ENCODE peak calls at places on chromosome X, in four cellular contexts. X is H9, T is IMR-90, F is H1. Y is an unnamed sample.

GRCh38 chrX:38891641-38892413 is 90.6 kb downstream of the MID1IP1 start:
- DNase-seq in X (no peak), T (peak), F (no peak), Y (peak)

GRCh38 chrX:54470054-54470760 is 25.8 kb downstream of the FGD1 start:
- DNase-seq in F (no peak), X (no peak), T (no peak), Y (no peak)

GRCh38 chrX:78618987-78619386 is 40.1 kb downstream of the RTL3 start:
- DNase-seq in X (no peak), F (no peak), T (no peak), Y (no peak)

GRCh38 chrX:25737540-25737939 is 400.6 kb upstream of the MAGEB18 start:
- DNase-seq in T (peak), X (no peak), F (no peak), Y (no peak)

GRCh38 chrX:71181558-71181909 is 36.9 kb downstream of the NLGN3 start:
- DNase-seq in T (no peak), F (no peak), X (peak), Y (no peak)

GRCh38 chrX:131477498-131477897 is 66.4 kb upstream of the OR13H1 start:
- DNase-seq in X (peak), F (no peak), T (no peak), Y (peak)

GRCh38 chrX:70979136-70979762 is 48.4 kb upstream of the SLC7A3 start:
- DNase-seq in T (peak), X (peak), F (peak), Y (peak)

GRCh38 chrX:9940397-9940796 is 26.8 kb upstream of the CLDN34 start:
- DNase-seq in T (peak), X (no peak), F (no peak), Y (no peak)

GRCh38 chrX:150088042-150088441 is 149.8 kb upstream of the EOLA2 start:
- DNase-seq in X (no peak), T (no peak), F (no peak), Y (no peak)

GRCh38 chrX:55715847-55716246 is 1.7 kb upstream of the RRAGB start:
- DNase-seq in T (no peak), F (no peak), X (peak), Y (peak)

GRCh38 chrX:57595381-57595811 is 3.6 kb downstream of the ZXDB start:
- DNase-seq in F (no peak), T (peak), X (no peak), Y (no peak)

GRCh38 chrX:9562851-9563250 is 98.0 kb downstream of the TBL1X start:
- DNase-seq in T (peak), F (no peak), X (no peak), Y (no peak)

GRCh38 chrX:69063486-69063885 is 101.8 kb downstream of the PJA1 start:
- DNase-seq in X (peak), T (no peak), F (peak), Y (no peak)

GRCh38 chrX:69093960-69094935 is 71.0 kb downstream of the PJA1 start:
- DNase-seq in X (peak), T (peak), F (peak), Y (peak)

GRCh38 chrX:107747596-107748161 is 27.9 kb downstream of the TSC22D3 start:
- DNase-seq in X (no peak), F (no peak), T (peak), Y (no peak)

GRCh38 chrX:19072372-19072771 is 49.9 kb downstream of the ADGRG2 start:
- DNase-seq in F (no peak), T (no peak), X (no peak), Y (no peak)

GRCh38 chrX:110414679-110415439 is 56.2 kb downstream of the RTL9 start:
- DNase-seq in X (no peak), F (no peak), T (peak), Y (no peak)

GRCh38 chrX:20059467-20060128 is 57.1 kb downstream of the MAP7D2 start:
- DNase-seq in X (no peak), T (no peak), F (no peak), Y (peak)

GRCh38 chrX:110346681-110347080 is 12.0 kb upstream of the RTL9 start:
- DNase-seq in X (peak), F (peak), T (no peak), Y (peak)

GRCh38 chrX:17633546-17633945 is 103.7 kb upstream of the SCML1 start:
- DNase-seq in T (no peak), X (no peak), F (no peak), Y (no peak)
- H4K5ac ChIP-seq in T (peak), X (no peak), F (no peak), Y (no peak)

GRCh38 chrX:63434206-63434605 is 83.1 kb upstream of the SPIN4 start:
- DNase-seq in F (no peak), X (no peak), T (no peak), Y (no peak)
- H3K9ac ChIP-seq in F (no peak), X (no peak), T (no peak), Y (no peak)

GRCh38 chrX:11759461-11760311 is 1.6 kb downstream of the MSL3 start:
- DNase-seq in F (no peak), X (peak), T (peak), Y (peak)

GRCh38 chrX:11757397-11757728 is 674 bp upstream of the MSL3 start:
- DNase-seq in F (no peak), X (no peak), T (no peak), Y (no peak)

GRCh38 chrX:11759172-11759460 is 1.1 kb downstream of the MSL3 start:
- DNase-seq in F (peak), X (no peak), T (no peak), Y (no peak)

GRCh38 chrX:11757729-11758399 is at the start of gene MSL3:
- DNase-seq in X (peak), F (peak), T (peak), Y (peak)

DNA sequence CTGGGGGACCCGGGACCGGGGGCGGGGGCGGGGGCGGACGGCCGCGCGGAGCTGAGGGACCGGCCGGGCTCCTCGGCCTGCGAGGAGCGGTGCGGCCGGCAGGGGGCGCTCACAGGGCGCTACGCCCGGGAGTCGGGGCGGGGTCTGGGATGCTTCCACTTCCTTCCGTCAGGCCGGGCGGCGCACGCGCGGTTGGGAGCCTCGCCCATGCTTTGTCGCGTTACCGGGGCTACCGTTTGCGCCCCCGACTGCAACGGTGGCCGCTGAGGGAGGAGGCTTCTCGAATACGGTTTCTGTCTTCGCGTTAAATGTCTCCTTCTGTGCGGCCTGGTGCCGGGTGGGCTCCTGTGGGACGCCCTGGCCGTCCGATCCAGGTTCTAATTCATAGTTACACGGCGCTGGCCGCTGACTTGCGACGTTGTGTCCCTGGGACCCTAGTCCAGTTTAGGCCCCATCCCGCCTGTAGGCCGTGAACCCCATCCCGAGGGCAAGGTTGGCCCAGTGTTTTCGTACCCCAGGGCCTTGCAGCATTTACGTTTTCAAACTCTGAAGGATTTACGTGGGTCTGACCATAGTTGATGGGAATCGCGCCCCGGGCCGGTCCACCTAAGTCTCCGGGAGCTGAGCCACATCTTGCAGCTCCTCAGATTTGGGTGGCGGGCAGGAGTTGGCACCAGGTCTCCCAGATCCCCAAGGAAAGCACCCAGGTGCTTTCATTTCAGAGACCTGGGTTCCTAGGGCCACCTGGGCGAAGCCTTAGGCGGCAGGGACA is 549 bp downstream of the MSL3 start:
- DNase-seq in X (peak), T (peak), F (peak), Y (peak)
- H4K5ac ChIP-seq in X (no peak), T (peak), F (no peak), Y (no peak)

DNA sequence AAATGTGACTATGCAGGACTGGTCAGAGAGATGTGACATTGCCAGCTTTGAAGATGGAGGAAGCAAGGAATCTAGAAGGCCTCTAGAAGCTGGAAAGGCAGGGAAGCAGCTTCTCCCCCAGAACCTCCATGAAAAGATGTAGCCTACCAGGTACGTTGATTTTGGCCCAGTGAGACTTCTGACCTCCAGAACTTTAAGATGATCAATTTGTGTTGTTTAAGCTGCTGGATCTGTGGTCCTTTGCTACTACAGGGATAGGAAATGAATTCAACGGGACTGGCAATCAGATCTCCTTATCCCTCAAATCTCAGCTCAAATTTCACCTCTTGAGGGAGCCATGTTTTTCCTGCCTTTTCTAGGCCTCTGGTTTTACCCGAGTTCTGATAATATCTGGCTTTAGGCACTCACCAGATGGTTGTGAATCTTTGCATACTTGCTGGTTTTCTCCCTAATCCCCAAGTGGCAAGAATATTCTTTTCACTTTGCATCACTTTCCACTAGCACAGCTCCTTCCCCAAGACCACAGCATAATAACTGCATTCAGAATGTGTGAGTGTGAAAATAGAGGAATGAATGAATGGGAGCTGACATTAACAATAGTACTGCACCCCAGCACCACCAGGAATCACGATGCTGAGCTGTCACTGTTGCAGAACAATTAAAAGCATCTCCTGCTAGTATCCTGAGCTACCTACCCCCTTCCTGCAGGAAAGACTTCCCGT is 25.5 kb upstream of the TMSB4X start:
- DNase-seq in X (no peak), T (peak), F (no peak), Y (no peak)
- H3K9ac ChIP-seq in X (no peak), T (peak), F (no peak), Y (no peak)

DNA sequence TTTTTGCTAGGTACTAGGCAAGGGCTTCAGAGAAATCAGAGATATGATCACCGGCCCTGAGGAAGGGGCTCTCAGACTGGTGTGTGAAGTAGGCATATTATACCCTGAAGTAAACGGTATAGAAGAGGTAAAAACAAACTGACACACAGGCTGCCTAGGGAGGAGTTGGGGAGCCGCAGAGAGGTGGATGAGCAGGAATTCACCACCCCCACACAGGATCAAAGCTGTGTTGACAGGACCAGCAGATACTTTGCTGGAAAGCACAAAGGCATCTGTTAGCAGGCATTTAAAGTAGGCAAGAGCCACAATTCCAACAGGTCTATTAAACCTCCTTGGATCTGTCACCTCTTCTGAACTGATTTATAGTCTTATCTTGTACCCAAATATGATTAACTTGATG is 71.8 kb upstream of the GPR34 start:
- DNase-seq in T (no peak), F (no peak), X (no peak), Y (peak)
- H4K5ac ChIP-seq in T (no peak), F (no peak), X (no peak), Y (no peak)

DNA sequence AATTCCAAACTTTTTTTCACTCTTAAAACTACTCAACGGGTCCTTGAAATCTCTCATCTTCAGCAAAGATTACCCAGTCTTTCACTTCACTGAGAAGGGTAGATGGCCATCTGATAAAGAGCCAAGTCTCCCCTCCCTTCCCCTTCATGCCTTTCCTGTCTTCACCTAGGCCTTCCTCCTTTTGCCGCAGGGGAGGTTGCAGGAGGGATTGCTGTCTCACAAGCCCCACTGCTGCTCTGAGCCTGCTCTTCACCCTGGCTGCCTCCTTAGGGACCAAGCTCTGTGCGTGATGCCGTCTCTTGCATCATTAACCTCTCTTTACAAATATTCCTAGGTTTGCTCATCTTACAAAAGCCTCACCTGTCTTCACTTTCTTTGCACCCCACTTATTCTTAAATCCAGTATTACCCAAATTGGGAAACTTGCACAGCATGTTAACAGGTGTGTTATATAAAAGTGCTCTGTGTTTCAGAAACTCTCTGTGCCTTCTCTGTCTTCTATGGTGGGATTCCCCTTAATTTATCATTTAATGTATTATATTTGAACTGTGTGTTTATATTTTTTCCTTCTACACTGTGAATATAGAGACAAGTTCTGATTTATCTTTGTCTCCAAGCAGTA is 3.8 kb downstream of the ZFX start:
- DNase-seq in T (no peak), X (peak), F (no peak), Y (peak)
- H3K9ac ChIP-seq in T (no peak), X (peak), F (no peak), Y (no peak)

GRCh38 chrX:139559383-139560042 is 29.0 kb downstream of the F9 start:
- DNase-seq in T (peak), F (no peak), X (peak), Y (peak)
- H4K5ac ChIP-seq in T (no peak), F (no peak), X (no peak), Y (no peak)

GRCh38 chrX:45011597-45011996 is 138.6 kb downstream of the KDM6A start:
- DNase-seq in F (no peak), X (no peak), T (no peak), Y (no peak)

GRCh38 chrX:45006002-45006800 is 133.2 kb downstream of the KDM6A start:
- DNase-seq in T (peak), F (no peak), X (peak), Y (peak)

GRCh38 chrX:45009371-45010000 is 136.5 kb downstream of the KDM6A start:
- DNase-seq in T (peak), F (no peak), X (no peak), Y (peak)

GRCh38 chrX:45011131-45011530 is 138.1 kb downstream of the KDM6A start:
- DNase-seq in T (peak), F (no peak), X (no peak), Y (no peak)

GRCh38 chrX:45007598-45007997 is 134.6 kb downstream of the KDM6A start:
- DNase-seq in X (no peak), T (no peak), F (no peak), Y (no peak)
- H3K9ac ChIP-seq in X (no peak), T (no peak), F (no peak), Y (no peak)

DNA sequence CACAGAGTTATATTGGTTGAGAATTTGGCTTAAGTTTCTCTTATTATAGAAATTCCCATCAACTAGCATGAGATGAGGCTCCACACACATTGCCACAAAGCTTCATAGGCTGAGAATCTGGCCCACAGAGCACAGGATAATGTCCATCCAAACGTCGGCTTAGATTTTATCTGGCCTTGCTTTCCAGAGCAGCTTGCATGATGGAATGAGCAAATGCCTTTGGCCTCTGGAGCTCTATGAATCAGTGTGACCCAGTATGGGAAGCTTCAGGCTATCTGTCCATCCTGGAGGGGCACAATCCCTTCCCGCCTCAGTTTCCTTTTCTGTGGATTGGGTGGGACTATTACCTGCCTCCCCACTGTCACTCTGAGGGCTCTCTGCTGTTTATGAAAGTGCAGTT is 131.5 kb upstream of the NDP start:
- DNase-seq in F (no peak), X (no peak), T (no peak), Y (no peak)
- H4K5ac ChIP-seq in F (no peak), X (no peak), T (no peak), Y (no peak)

DNA sequence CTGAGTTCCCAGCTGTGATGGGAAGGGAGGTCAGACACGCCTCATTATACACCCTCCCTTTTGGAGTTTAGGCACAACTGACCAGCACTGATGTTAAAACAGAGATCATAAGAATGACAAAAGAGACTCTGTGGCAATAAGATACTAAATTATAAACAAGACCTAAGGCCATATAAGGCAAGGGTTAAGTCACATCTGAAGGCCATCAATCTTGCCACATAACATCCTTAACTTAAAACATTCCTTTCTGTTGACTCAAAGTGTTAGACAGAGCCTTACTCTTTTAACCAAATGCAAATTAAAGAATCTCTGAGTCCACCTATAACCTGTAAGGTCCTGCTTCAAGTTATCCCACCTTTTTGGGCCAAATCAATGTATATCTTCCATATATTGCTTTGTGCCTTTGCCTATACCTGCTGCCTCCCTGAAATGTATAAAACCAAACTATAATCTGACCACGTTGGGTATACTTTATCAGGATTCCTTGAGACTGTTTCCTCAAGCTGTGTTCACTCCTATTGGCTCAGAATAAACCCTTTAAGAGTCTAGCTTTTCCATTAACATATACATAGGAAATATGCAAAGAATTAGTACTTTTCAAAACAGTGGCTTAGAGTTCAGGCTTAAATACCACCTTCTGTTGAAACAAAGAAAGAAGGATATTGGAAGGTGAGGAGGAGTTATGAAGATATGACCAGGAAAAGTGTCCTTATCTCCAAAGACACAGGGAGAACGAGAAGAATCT is 214.4 kb upstream of the PPP1R2C start:
- DNase-seq in T (no peak), F (no peak), X (no peak), Y (peak)
- H3K9ac ChIP-seq in T (no peak), F (no peak), X (no peak), Y (no peak)